ENCODE peak calls at places on chromosomes 3 and 15, in six cellular contexts. R, N, C, O, Q and F are unnamed samples. For H3K4me1, the result is how much of the 10 kb centered on the place peaks cover.

GRCh38 chr3:177201707-177202397 is 4.6 kb upstream of the TBL1XR1 start:
- DNase-seq in R (peak), N (no peak), Q (no peak), C (no peak), O (no peak), F (no peak)

GRCh38 chr15:74696808-74697207 is 984 bp upstream of the EDC3 start:
- DNase-seq in N (no peak), R (no peak), Q (no peak), O (no peak), C (no peak), F (no peak)

GRCh38 chr3:119338749-119339148 is 44.6 kb downstream of the ARHGAP31 start:
- DNase-seq in C (no peak), N (no peak), O (no peak), Q (no peak), R (no peak), F (no peak)

GRCh38 chr15:24878153-24878552 is 76.6 kb upstream of the SNRPN start:
- DNase-seq in C (no peak), Q (no peak), N (peak), R (no peak), O (peak), F (peak)

GRCh38 chr3:114590309-114591047 is 296.6 kb downstream of the TIGIT start:
- DNase-seq in R (no peak), Q (no peak), N (no peak), C (no peak), O (no peak), F (no peak)

GRCh38 chr3:37906734-37907282 is 45.1 kb downstream of the CTDSPL start:
- DNase-seq in R (no peak), C (no peak), N (no peak), O (no peak), Q (no peak), F (no peak)

GRCh38 chr3:97910931-97911351 is 61.3 kb downstream of the RIOX2 start:
- DNase-seq in O (no peak), Q (peak), N (no peak), R (no peak), C (no peak), F (no peak)

GRCh38 chr3:39115870-39116269 is 8.4 kb downstream of the TTC21A start:
- DNase-seq in O (no peak), C (no peak), R (no peak), Q (no peak), N (no peak), F (no peak)

GRCh38 chr15:64284037-64284436 is 71.9 kb downstream of the CSNK1G1 start:
- DNase-seq in Q (no peak), N (no peak), O (no peak), C (no peak), R (no peak), F (no peak)

GRCh38 chr3:50674349-50675178 is at the start of gene DOCK3:
- DNase-seq in N (peak), O (peak), R (peak), Q (peak), C (peak), F (peak)

GRCh38 chr3:124200336-124200901 is 208.5 kb upstream of the ROPN1 start:
- DNase-seq in Q (no peak), O (no peak), R (no peak), N (no peak), C (no peak), F (no peak)

GRCh38 chr15:74432271-74432967 is 1.3 kb downstream of the SEMA7A start:
- DNase-seq in N (no peak), O (no peak), Q (peak), R (no peak), C (no peak), F (no peak)

GRCh38 chr15:99253381-99254090 is 2.3 kb downstream of the LRRC28 start:
- DNase-seq in R (no peak), C (no peak), Q (no peak), N (no peak), O (no peak), F (no peak)

GRCh38 chr3:23567917-23568316 is 237.8 kb upstream of the UBE2E1 start:
- DNase-seq in C (no peak), R (no peak), O (peak), N (no peak), Q (no peak), F (no peak)

GRCh38 chr15:92683511-92683834 is 27.9 kb upstream of the FAM174B start:
- DNase-seq in Q (peak), N (peak), O (no peak), C (no peak), R (no peak), F (no peak)

GRCh38 chr3:14808502-14809266 is 10.1 kb upstream of the FGD5 start:
- DNase-seq in O (no peak), C (no peak), Q (no peak), R (no peak), N (no peak), F (no peak)

GRCh38 chr3:100871307-100871706 is 121.9 kb downstream of the ABI3BP start:
- DNase-seq in R (no peak), Q (no peak), C (no peak), N (no peak), O (no peak), F (no peak)

GRCh38 chr3:66140106-66140505 is 80.7 kb upstream of the SLC25A26 start:
- DNase-seq in R (no peak), O (no peak), N (no peak), Q (no peak), C (no peak), F (no peak)

GRCh38 chr3:133208184-133208583 is 170.0 kb downstream of the TMEM108 start:
- DNase-seq in Q (no peak), N (no peak), C (no peak), R (no peak), O (no peak), F (no peak)

GRCh38 chr15:42498212-42499038 is 3.0 kb downstream of the SNAP23 start:
- DNase-seq in N (no peak), R (no peak), Q (no peak), O (no peak), C (no peak), F (no peak)

GRCh38 chr3:188348445-188349244 is 194.7 kb downstream of the LPP start:
- DNase-seq in N (peak), R (no peak), C (no peak), Q (no peak), O (peak), F (peak)

GRCh38 chr3:125165189-125165947 is 47.2 kb downstream of the SLC12A8 start:
- DNase-seq in N (peak), R (no peak), C (no peak), O (peak), Q (peak), F (peak)

GRCh38 chr3:169965562-169965961 is 1.0 kb upstream of the SEC62 start:
- DNase-seq in R (no peak), Q (no peak), N (no peak), O (no peak), C (no peak), F (no peak)

GRCh38 chr15:86591994-86592746 is 512.5 kb downstream of the AGBL1 start:
- DNase-seq in C (no peak), O (no peak), N (peak), R (no peak), Q (no peak), F (peak)

GRCh38 chr15:62740141-62741004 is 302.2 kb upstream of the TPM1 start:
- DNase-seq in O (no peak), Q (no peak), C (no peak), N (no peak), R (no peak), F (no peak)

GRCh38 chr3:69715204-69715603 is 24.1 kb upstream of the MITF start:
- DNase-seq in Q (no peak), R (no peak), O (no peak), C (no peak), N (no peak), F (no peak)

GRCh38 chr3:197795200-197795599 is 4.1 kb downstream of the LRCH3 start:
- DNase-seq in N (peak), C (no peak), O (no peak), Q (no peak), R (no peak), F (no peak)

DNA sequence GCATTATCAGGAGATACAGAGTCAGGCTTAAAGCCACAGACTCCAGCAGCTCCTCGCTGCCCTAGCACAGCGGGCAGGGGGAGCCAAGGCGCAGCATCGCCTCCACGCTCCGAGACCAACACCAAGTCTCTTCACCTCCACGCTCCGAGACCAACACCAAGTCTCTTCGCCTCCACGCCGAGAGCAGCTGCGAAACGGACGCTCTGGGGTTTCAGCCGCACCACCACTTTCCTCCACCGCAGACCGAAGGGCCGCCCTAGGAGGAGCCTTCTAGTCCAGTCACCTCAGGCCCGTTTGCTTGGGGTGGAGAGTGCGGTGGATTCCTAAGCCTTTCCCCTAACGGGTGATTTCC is 678 bp downstream of the DMXL2 start:
- DNase-seq in C (peak), R (peak), N (peak), O (peak), Q (peak), F (peak)
- H3K27ac ChIP-seq in C (peak), R (peak), N (peak), O (no peak), Q (peak), F (peak)

GRCh38 chr3:187016639-187017345 is 86.5 kb downstream of the ST6GAL1 start:
- DNase-seq in C (no peak), N (no peak), O (no peak), Q (no peak), R (no peak), F (no peak)
- H3K4me1 ChIP-seq in C (half or more), N (under half), O (under half), Q (under half), R (under half), F (half or more)

DNA sequence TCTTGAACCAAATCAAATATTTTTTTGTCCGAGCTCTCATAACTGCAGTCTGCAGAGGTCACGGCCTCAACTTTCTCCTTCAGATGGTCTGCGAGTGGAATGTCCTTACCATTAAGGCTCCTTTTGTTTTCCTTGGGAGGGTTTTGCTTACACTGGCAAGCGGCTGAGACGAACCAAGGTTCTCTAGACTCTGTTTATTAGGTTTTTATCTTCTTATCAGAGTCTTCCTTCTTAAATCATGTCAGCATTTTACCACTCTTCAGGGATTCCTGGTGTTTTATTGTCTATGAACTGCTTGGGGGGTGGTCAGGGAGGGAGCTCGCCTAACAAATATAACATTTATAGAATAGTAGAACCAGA is 773.7 kb upstream of the NR2F2 start:
- DNase-seq in O (peak), N (no peak), Q (no peak), C (no peak), R (no peak), F (no peak)
- H3K27ac ChIP-seq in O (peak), N (peak), Q (peak), C (no peak), R (no peak), F (no peak)

GRCh38 chr15:85417276-85417675 is 36.9 kb downstream of the AKAP13 start:
- DNase-seq in R (no peak), N (no peak), C (no peak), Q (no peak), O (no peak), F (no peak)

GRCh38 chr15:85415779-85416178 is 35.4 kb downstream of the AKAP13 start:
- DNase-seq in Q (no peak), C (no peak), N (no peak), O (no peak), R (no peak), F (no peak)

GRCh38 chr15:85422607-85423006 is 42.2 kb downstream of the AKAP13 start:
- DNase-seq in R (no peak), O (no peak), C (no peak), Q (no peak), N (no peak), F (no peak)

GRCh38 chr15:85421116-85421925 is 40.9 kb downstream of the AKAP13 start:
- DNase-seq in Q (no peak), R (no peak), O (no peak), N (no peak), C (no peak), F (no peak)

GRCh38 chr15:85419200-85419599 is 38.8 kb downstream of the AKAP13 start:
- DNase-seq in N (no peak), C (no peak), Q (no peak), R (no peak), O (no peak), F (no peak)
- H3K4me1 ChIP-seq in N (under half), C (under half), Q (under half), R (under half), O (under half), F (under half)

GRCh38 chr3:45597166-45597565 is 2.6 kb downstream of the LIMD1 start:
- DNase-seq in O (no peak), R (peak), C (peak), N (peak), Q (no peak), F (peak)

GRCh38 chr3:45597581-45597980 is 3.0 kb downstream of the LIMD1 start:
- DNase-seq in R (no peak), Q (no peak), C (peak), O (no peak), N (no peak), F (no peak)

GRCh38 chr3:45599984-45600650 is 5.6 kb downstream of the LIMD1 start:
- DNase-seq in C (no peak), R (no peak), O (no peak), N (no peak), Q (no peak), F (peak)

GRCh38 chr3:45601156-45601555 is 6.6 kb downstream of the LIMD1 start:
- DNase-seq in C (no peak), N (no peak), Q (no peak), O (no peak), R (no peak), F (peak)

GRCh38 chr3:45599424-45599886 is 4.9 kb downstream of the LIMD1 start:
- DNase-seq in R (no peak), C (peak), Q (no peak), O (no peak), N (no peak), F (peak)
- H3K27ac ChIP-seq in R (peak), C (no peak), Q (no peak), O (peak), N (peak), F (peak)